ENCODE peak calls at places on chromosomes 12 and 14, in eight cellular contexts. U is heart left ventricle, N is stomach, I is breast epithelium, C is endothelial cell of umbilical vein, Z is gastrocnemius medialis, Q is lower leg skin, M is K562. H is an unnamed sample.

GRCh38 chr14:77037886-77038511 is 9.5 kb upstream of the IRF2BPL start:
- DNase-seq in Z (no peak), Q (no peak), N (no peak), C (peak), I (no peak), M (no peak), U (peak), H (no peak)

GRCh38 chr12:124480469-124481256 is 86.7 kb downstream of the NCOR2 start:
- DNase-seq in U (no peak), Z (no peak), M (peak), I (peak), Q (peak), C (no peak), N (peak), H (no peak)

GRCh38 chr12:77384941-77385340 is 319.6 kb upstream of the E2F7 start:
- DNase-seq in U (no peak), M (no peak), C (no peak), I (no peak), Q (no peak), Z (no peak), N (no peak), H (no peak)

GRCh38 chr12:69007166-69007857 is 74.3 kb upstream of the CPM start:
- DNase-seq in Z (peak), M (no peak), Q (no peak), N (peak), I (no peak), C (no peak), U (peak), H (peak)

GRCh38 chr12:42759622-42760273 is 170.2 kb upstream of the PRICKLE1 start:
- DNase-seq in Z (peak), M (no peak), I (peak), N (peak), U (peak), Q (peak), C (no peak), H (peak)

GRCh38 chr12:129848921-129849320 is 54.9 kb downstream of the TMEM132D start:
- DNase-seq in M (no peak), U (no peak), I (no peak), N (no peak), Z (no peak), Q (no peak), C (no peak), H (no peak)

GRCh38 chr12:95922231-95922630 is 20.2 kb downstream of the CCDC38 start:
- DNase-seq in I (no peak), Q (no peak), N (no peak), C (no peak), Z (no peak), U (no peak), M (no peak), H (no peak)

GRCh38 chr12:130017571-130018449 is 114.0 kb upstream of the TMEM132D start:
- DNase-seq in Z (no peak), U (no peak), Q (no peak), I (no peak), M (no peak), N (no peak), C (no peak), H (no peak)

GRCh38 chr14:77746064-77746463 is 14.9 kb downstream of the SNW1 start:
- DNase-seq in U (no peak), I (no peak), C (no peak), Q (no peak), N (no peak), M (no peak), Z (no peak), H (no peak)

GRCh38 chr12:98644433-98644711 is 216 bp downstream of the IKBIP start:
- DNase-seq in U (no peak), C (no peak), Q (no peak), I (no peak), M (peak), N (peak), Z (no peak), H (no peak)

GRCh38 chr14:74620497-74620921 is 8.5 kb upstream of the LTBP2 start:
- DNase-seq in M (peak), C (peak), U (no peak), Z (no peak), I (no peak), N (no peak), Q (no peak), H (no peak)

GRCh38 chr12:22615963-22616501 is 8.9 kb upstream of the ETNK1 start:
- DNase-seq in C (no peak), Z (no peak), Q (no peak), I (no peak), N (no peak), M (no peak), U (no peak), H (no peak)

GRCh38 chr12:132685400-132685799 is 1.7 kb downstream of the POLE start:
- DNase-seq in U (no peak), M (no peak), I (no peak), C (no peak), Z (no peak), Q (no peak), N (no peak), H (no peak)

GRCh38 chr12:12081836-12082497 is 11.2 kb downstream of the BCL2L14 start:
- DNase-seq in I (no peak), C (peak), Q (peak), Z (no peak), M (peak), U (no peak), N (no peak), H (peak)

GRCh38 chr12:13702401-13702800 is 279.0 kb downstream of the GRIN2B start:
- DNase-seq in Q (no peak), M (no peak), U (no peak), C (no peak), I (no peak), Z (no peak), N (no peak), H (no peak)

GRCh38 chr12:44571031-44571550 is 305.0 kb downstream of the NELL2 start:
- DNase-seq in C (no peak), Q (no peak), N (no peak), Z (no peak), U (no peak), M (no peak), I (no peak), H (no peak)

GRCh38 chr12:130658106-130658505 is 58.0 kb downstream of the RIMBP2 start:
- DNase-seq in C (no peak), Q (no peak), I (no peak), M (no peak), Z (no peak), U (no peak), N (no peak), H (no peak)

GRCh38 chr12:96308881-96309280 is 91.4 kb downstream of the CDK17 start:
- DNase-seq in Q (no peak), U (no peak), C (no peak), I (no peak), Z (no peak), M (no peak), N (no peak), H (no peak)

GRCh38 chr12:53756300-53757094 is 4.7 kb upstream of the CISTR start:
- DNase-seq in Q (no peak), U (no peak), N (no peak), M (no peak), C (no peak), Z (no peak), I (no peak), H (no peak)

GRCh38 chr14:56119221-56119967 is 1.2 kb downstream of the PELI2 start:
- DNase-seq in U (peak), I (no peak), M (no peak), Q (no peak), Z (no peak), N (peak), C (peak), H (no peak)

GRCh38 chr14:94132285-94132887 is 3.0 kb upstream of the IFI27L2 start:
- DNase-seq in N (peak), I (no peak), U (no peak), Q (no peak), M (peak), C (peak), Z (no peak), H (peak)

GRCh38 chr14:51368721-51369163 is 128.7 kb downstream of the TMX1 start:
- DNase-seq in Q (no peak), N (no peak), U (peak), Z (peak), I (no peak), M (no peak), C (no peak), H (no peak)

GRCh38 chr12:84361651-84362551 is 550.7 kb downstream of the SLC6A15 start:
- DNase-seq in M (no peak), Z (no peak), N (no peak), U (no peak), C (no peak), I (no peak), Q (no peak), H (no peak)

GRCh38 chr14:101820283-101820798 is 58.8 kb downstream of the PPP2R5C start:
- DNase-seq in M (no peak), I (no peak), N (no peak), C (no peak), Z (no peak), Q (no peak), U (no peak), H (no peak)
- TF ChIP-seq POLR2A in M (no peak), I (no peak), N (no peak), C (no peak), Z (no peak), Q (no peak), U (no peak), H (no peak)

DNA sequence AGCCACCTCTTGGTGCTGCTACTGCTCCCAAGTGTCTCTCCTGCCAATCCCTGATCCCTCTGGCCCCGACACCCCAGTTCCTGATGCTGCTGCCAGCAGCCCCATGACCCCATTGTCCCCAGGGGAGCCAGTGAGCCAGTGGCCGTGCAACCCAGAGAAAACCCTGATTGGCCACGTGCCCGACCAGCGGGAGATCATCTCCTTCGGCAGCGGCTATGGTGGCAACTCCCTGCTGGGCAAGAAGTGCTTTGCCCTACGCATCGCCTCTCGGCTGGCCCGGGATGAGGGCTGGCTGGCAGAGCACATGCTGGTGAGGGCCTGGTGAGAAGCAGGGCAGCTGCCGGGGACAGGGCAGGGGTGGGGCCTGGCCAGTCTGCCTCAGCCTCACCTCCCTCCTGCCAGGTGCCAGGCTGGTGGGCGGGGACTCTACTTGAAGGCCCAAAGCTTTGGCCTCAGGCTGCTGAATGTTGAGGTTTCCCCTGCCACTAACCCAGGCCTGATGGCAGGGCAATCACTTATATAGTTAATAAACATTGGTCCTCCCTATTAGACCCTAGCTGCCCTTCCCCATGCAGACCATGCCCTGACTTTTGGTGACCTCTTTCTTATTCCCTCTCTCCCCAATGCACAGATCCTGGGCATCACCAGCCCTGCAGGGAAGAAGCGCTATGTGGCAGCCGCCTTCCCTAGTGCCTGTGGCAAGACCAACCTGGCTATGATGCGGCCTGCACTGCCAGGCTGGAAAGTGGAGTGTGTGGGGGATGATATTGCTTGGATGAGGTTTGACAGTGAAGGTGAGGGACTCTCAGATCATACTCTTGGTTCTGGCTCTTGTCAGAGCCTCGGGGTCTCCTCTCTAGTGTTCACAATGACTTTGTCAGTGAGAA is 5.1 kb downstream of the PCK2 start:
- DNase-seq in U (no peak), N (peak), M (no peak), Q (no peak), C (no peak), I (no peak), Z (peak), H (no peak)
- TF ChIP-seq CTCF in U (no peak), N (no peak), M (no peak), Q (no peak), C (no peak), I (no peak), Z (no peak), H (no peak)

GRCh38 chr12:6851921-6852650 is at the start of gene USP5:
- DNase-seq in I (peak), N (peak), U (peak), Q (peak), C (peak), Z (peak), M (peak), H (peak)

GRCh38 chr12:6853626-6854025 is 1.7 kb downstream of the USP5 start:
- DNase-seq in I (no peak), N (no peak), Z (no peak), Q (no peak), U (no peak), C (no peak), M (no peak), H (no peak)

GRCh38 chr12:6854036-6854435 is 2.1 kb downstream of the USP5 start:
- DNase-seq in Q (no peak), U (no peak), Z (no peak), I (no peak), N (no peak), C (no peak), M (no peak), H (no peak)

GRCh38 chr12:6851153-6851920 is at the start of gene CDCA3:
- DNase-seq in Z (peak), I (peak), C (peak), U (peak), Q (peak), M (peak), N (peak), H (peak)

DNA sequence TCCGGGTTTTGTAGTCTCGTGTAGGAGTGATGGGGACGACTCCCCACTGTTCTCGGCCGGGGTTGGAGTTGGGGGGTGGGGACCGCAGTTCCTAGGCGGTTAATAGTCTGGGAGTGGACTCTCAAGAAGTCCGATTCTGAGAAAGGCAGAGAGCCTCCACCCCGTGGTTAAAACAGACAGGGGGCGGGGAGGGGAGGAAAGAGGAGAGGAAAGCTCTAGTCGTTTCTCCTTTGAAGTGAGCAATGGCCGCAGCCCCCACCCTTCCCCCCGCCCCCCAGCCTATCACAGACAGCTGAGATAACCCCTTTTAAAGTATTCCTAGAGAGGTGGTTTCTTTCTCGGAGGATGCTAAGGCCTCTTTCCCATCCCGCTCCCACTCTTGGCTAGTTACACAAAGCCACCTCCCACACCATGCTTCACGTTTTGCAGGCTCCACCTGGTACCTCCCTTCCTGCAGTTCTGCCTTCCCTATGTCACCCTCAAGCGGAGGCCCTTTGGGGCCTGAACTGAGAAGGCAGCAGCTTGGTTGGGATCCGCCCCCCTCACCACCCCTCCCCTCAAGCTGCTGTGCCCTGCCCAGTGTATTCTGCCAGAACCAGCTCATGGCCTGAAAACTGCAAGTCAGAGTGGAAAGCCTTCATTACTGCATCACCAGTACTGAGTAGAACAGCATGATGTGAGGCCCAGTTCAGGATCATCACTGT is 853 bp downstream of the USP5 start:
- DNase-seq in Z (no peak), N (peak), I (no peak), U (no peak), M (peak), Q (no peak), C (peak), H (no peak)
- TF ChIP-seq POLR2A in Z (no peak), N (no peak), I (no peak), U (no peak), M (peak), Q (no peak), C (no peak), H (no peak)

GRCh38 chr12:111482464-111482863 is 76.7 kb downstream of the SH2B3 start:
- DNase-seq in U (no peak), C (no peak), Z (no peak), I (no peak), N (no peak), M (no peak), Q (no peak), H (no peak)
- TF ChIP-seq CTCF in U (no peak), C (no peak), Z (no peak), I (peak), N (no peak), M (no peak), Q (no peak), H (no peak)

GRCh38 chr12:3751151-3752095 is 1.5 kb downstream of the CRACR2A start:
- DNase-seq in Z (no peak), I (no peak), N (no peak), C (no peak), U (no peak), M (no peak), Q (no peak), H (peak)

GRCh38 chr12:3753549-3754284 is 808 bp upstream of the CRACR2A start:
- DNase-seq in Q (no peak), M (no peak), U (peak), I (no peak), C (no peak), Z (peak), N (no peak), H (peak)

GRCh38 chr12:3750616-3751015 is 2.3 kb downstream of the CRACR2A start:
- DNase-seq in C (no peak), Q (no peak), M (no peak), N (no peak), I (no peak), U (no peak), Z (no peak), H (peak)

GRCh38 chr12:3752741-3753486 is at the start of gene CRACR2A:
- DNase-seq in C (peak), I (no peak), M (peak), Z (peak), N (peak), Q (peak), U (peak), H (peak)

DNA sequence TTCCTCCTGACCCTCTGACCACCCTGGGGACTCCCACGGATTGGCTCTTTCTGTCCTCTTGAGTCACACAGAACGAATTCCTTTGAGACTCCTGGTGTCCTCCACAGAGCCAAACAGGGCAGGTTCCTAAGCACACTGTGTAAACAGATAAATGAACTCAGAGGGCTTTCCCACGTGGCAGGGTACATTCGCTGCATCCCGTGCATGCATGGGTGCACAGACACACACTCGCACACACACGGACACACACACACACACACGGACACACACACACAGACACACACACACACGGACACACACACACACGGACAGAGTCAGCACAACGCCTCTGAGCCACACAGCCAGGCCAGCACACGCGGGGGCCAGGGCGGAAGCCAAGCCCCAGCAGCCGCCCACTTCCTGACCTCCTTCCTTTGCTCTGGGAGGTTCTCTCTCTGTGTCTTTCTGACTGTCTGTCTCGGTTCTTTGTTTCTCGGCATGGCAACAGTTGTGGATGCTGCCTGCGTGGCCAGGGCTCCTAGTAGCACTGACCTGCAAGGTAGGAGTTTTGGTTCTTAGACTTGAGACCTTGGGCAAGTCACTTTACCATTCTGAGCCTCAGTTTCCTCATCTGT is 706 bp downstream of the CRACR2A start:
- DNase-seq in M (peak), C (peak), U (peak), I (no peak), N (peak), Q (peak), Z (peak), H (peak)
- TF ChIP-seq POLR2A in M (peak), C (no peak), U (no peak), I (no peak), N (no peak), Q (no peak), Z (no peak), H (no peak)

DNA sequence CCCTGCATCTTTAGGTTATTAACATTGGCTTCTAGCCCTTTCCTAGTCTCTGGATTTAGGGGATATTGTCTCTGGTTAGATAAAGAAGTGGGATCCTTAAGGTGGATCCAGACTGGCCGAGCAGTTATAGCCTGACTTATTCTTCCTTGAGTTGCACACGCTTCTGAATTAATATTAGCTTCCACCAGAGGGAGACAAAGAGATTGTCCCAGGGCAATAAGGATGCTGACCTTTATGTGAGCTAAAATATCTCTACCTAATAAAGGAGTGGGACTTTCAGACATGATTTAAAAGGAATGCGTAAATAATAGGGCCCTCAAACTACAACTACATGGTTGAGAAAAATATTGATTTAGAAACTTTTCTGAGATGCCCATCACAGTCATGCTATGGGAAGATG is 139.7 kb downstream of the SLCO1B3 start:
- DNase-seq in N (no peak), Z (no peak), C (peak), M (peak), U (no peak), Q (no peak), I (no peak), H (no peak)
- TF ChIP-seq CTCF in N (peak), Z (no peak), C (peak), M (peak), U (no peak), Q (no peak), I (no peak), H (no peak)

GRCh38 chr12:123250471-123251383 is 17.5 kb downstream of the MTRFR start:
- DNase-seq in C (no peak), N (peak), I (peak), M (peak), Q (peak), U (no peak), Z (peak), H (no peak)
- TF ChIP-seq POLR2A in C (no peak), N (no peak), I (no peak), M (no peak), Q (no peak), U (no peak), Z (no peak), H (no peak)

GRCh38 chr12:3634348-3634747 is 118.6 kb downstream of the CRACR2A start:
- DNase-seq in N (no peak), I (no peak), U (no peak), Z (no peak), M (no peak), Q (peak), C (no peak), H (no peak)
- TF ChIP-seq CTCF in N (no peak), I (no peak), U (no peak), Z (no peak), M (no peak), Q (no peak), C (no peak), H (no peak)

GRCh38 chr14:61281186-61281676 is at the start of gene TMEM30B:
- DNase-seq in N (peak), I (peak), Q (peak), Z (no peak), M (no peak), U (no peak), C (no peak), H (no peak)
- TF ChIP-seq POLR2A in N (no peak), I (peak), Q (no peak), Z (no peak), M (no peak), U (no peak), C (no peak), H (no peak)

H was measured in esophagus muscularis mucosa.